ENCODE peak calls at places on chromosomes 1 and 21, in seven cellular contexts. One of them, this sample, is unnamed.

GRCh38 chr1:232767381-232768074 is 37.7 kb upstream of the MAP10 start:
- DNase-seq in NCI-H510A: no peak
- DNase-seq in glomerular endothelial cell: no peak
- DNase-seq in neural crest cell: no peak
- DNase-seq in stimulated activated naive B cell treated with anti-CD40 and anti-IgM and Interleukin-4, amounts not matched to agents 10 μg/mL and 1 μg/mL and 100 μg/mL, for 72 hours: no peak
- DNase-seq in ELR: peak
- DNase-seq in RWPE1: peak
- DNase-seq in this sample: peak

GRCh38 chr21:15063081-15063820 is 1.5 kb downstream of the NRIP1 start:
- DNase-seq in stimulated activated naive B cell treated with anti-CD40 and anti-IgM and Interleukin-4, amounts not matched to agents 10 μg/mL and 1 μg/mL and 100 μg/mL, for 72 hours: no peak
- DNase-seq in ELR: peak
- DNase-seq in NCI-H510A: no peak
- DNase-seq in glomerular endothelial cell: no peak
- DNase-seq in neural crest cell: no peak
- DNase-seq in RWPE1: peak
- DNase-seq in this sample: peak

GRCh38 chr1:27145934-27146354 is 9.0 kb downstream of the SLC9A1 start:
- DNase-seq in neural crest cell: no peak
- DNase-seq in ELR: peak
- DNase-seq in RWPE1: peak
- DNase-seq in glomerular endothelial cell: no peak
- DNase-seq in NCI-H510A: no peak
- DNase-seq in stimulated activated naive B cell treated with anti-CD40 and anti-IgM and Interleukin-4, amounts not matched to agents 10 μg/mL and 1 μg/mL and 100 μg/mL, for 72 hours: no peak
- DNase-seq in this sample: peak

GRCh38 chr21:25080706-25081495 is 526.4 kb downstream of the MRPL39 start:
- DNase-seq in RWPE1: no peak
- DNase-seq in NCI-H510A: no peak
- DNase-seq in ELR: peak
- DNase-seq in stimulated activated naive B cell treated with anti-CD40 and anti-IgM and Interleukin-4, amounts not matched to agents 10 μg/mL and 1 μg/mL and 100 μg/mL, for 72 hours: no peak
- DNase-seq in glomerular endothelial cell: no peak
- DNase-seq in neural crest cell: no peak
- DNase-seq in this sample: no peak

GRCh38 chr1:63327417-63328139 is 5.2 kb downstream of the FOXD3 start:
- DNase-seq in ELR: peak
- DNase-seq in glomerular endothelial cell: no peak
- DNase-seq in NCI-H510A: peak
- DNase-seq in stimulated activated naive B cell treated with anti-CD40 and anti-IgM and Interleukin-4, amounts not matched to agents 10 μg/mL and 1 μg/mL and 100 μg/mL, for 72 hours: no peak
- DNase-seq in neural crest cell: peak
- DNase-seq in RWPE1: peak
- DNase-seq in this sample: peak

GRCh38 chr1:232937741-232938375 is 12.6 kb upstream of the NTPCR start:
- DNase-seq in NCI-H510A: no peak
- DNase-seq in neural crest cell: no peak
- DNase-seq in glomerular endothelial cell: no peak
- DNase-seq in stimulated activated naive B cell treated with anti-CD40 and anti-IgM and Interleukin-4, amounts not matched to agents 10 μg/mL and 1 μg/mL and 100 μg/mL, for 72 hours: no peak
- DNase-seq in RWPE1: no peak
- DNase-seq in ELR: no peak
- DNase-seq in this sample: no peak

GRCh38 chr1:110673805-110674336 is 869 bp downstream of the KCNA3 start:
- DNase-seq in RWPE1: no peak
- DNase-seq in glomerular endothelial cell: no peak
- DNase-seq in neural crest cell: no peak
- DNase-seq in ELR: no peak
- DNase-seq in NCI-H510A: no peak
- DNase-seq in stimulated activated naive B cell treated with anti-CD40 and anti-IgM and Interleukin-4, amounts not matched to agents 10 μg/mL and 1 μg/mL and 100 μg/mL, for 72 hours: no peak
- DNase-seq in this sample: no peak

GRCh38 chr21:14376854-14377253 is 6.1 kb downstream of the HSPA13 start:
- DNase-seq in glomerular endothelial cell: no peak
- DNase-seq in RWPE1: no peak
- DNase-seq in ELR: peak
- DNase-seq in neural crest cell: no peak
- DNase-seq in stimulated activated naive B cell treated with anti-CD40 and anti-IgM and Interleukin-4, amounts not matched to agents 10 μg/mL and 1 μg/mL and 100 μg/mL, for 72 hours: no peak
- DNase-seq in NCI-H510A: no peak
- DNase-seq in this sample: no peak

GRCh38 chr1:114330451-114330983 is 176.8 kb upstream of the SYT6 start:
- DNase-seq in RWPE1: no peak
- DNase-seq in NCI-H510A: no peak
- DNase-seq in neural crest cell: no peak
- DNase-seq in ELR: no peak
- DNase-seq in glomerular endothelial cell: no peak
- DNase-seq in stimulated activated naive B cell treated with anti-CD40 and anti-IgM and Interleukin-4, amounts not matched to agents 10 μg/mL and 1 μg/mL and 100 μg/mL, for 72 hours: no peak
- DNase-seq in this sample: no peak

GRCh38 chr1:233327938-233328660 is 575 bp downstream of the MAP3K21 start:
- DNase-seq in glomerular endothelial cell: no peak
- DNase-seq in ELR: peak
- DNase-seq in stimulated activated naive B cell treated with anti-CD40 and anti-IgM and Interleukin-4, amounts not matched to agents 10 μg/mL and 1 μg/mL and 100 μg/mL, for 72 hours: peak
- DNase-seq in RWPE1: peak
- DNase-seq in NCI-H510A: no peak
- DNase-seq in neural crest cell: no peak
- DNase-seq in this sample: no peak

GRCh38 chr1:62712625-62713243 is 24.5 kb upstream of the DOCK7 start:
- DNase-seq in stimulated activated naive B cell treated with anti-CD40 and anti-IgM and Interleukin-4, amounts not matched to agents 10 μg/mL and 1 μg/mL and 100 μg/mL, for 72 hours: no peak
- DNase-seq in glomerular endothelial cell: no peak
- DNase-seq in ELR: peak
- DNase-seq in neural crest cell: no peak
- DNase-seq in NCI-H510A: no peak
- DNase-seq in RWPE1: peak
- DNase-seq in this sample: no peak

GRCh38 chr1:23433122-23433521 is 8.6 kb upstream of the TCEA3 start:
- DNase-seq in RWPE1: no peak
- DNase-seq in neural crest cell: no peak
- DNase-seq in glomerular endothelial cell: no peak
- DNase-seq in NCI-H510A: no peak
- DNase-seq in stimulated activated naive B cell treated with anti-CD40 and anti-IgM and Interleukin-4, amounts not matched to agents 10 μg/mL and 1 μg/mL and 100 μg/mL, for 72 hours: no peak
- DNase-seq in ELR: no peak
- DNase-seq in this sample: no peak

GRCh38 chr1:236864996-236865877 is 70.1 kb downstream of the MTR start:
- DNase-seq in glomerular endothelial cell: no peak
- DNase-seq in neural crest cell: no peak
- DNase-seq in RWPE1: no peak
- DNase-seq in NCI-H510A: no peak
- DNase-seq in ELR: no peak
- DNase-seq in stimulated activated naive B cell treated with anti-CD40 and anti-IgM and Interleukin-4, amounts not matched to agents 10 μg/mL and 1 μg/mL and 100 μg/mL, for 72 hours: no peak
- DNase-seq in this sample: no peak

This sample was measured in foreskin fibroblast.